ENCODE peak calls at places on chromosomes 3 and 15, in five cellular contexts. U is cardiac muscle cell, G is H1, D is heart left ventricle, W is thyroid gland. Z is an unnamed sample.

GRCh38 chr3:178588593-178588992 is 52.4 kb downstream of the KCNMB2 start:
- DNase-seq in D (no peak), G (no peak), W (no peak), U (no peak), Z (no peak)

GRCh38 chr3:181176610-181177009 is 187.1 kb upstream of the DNAJC19 start:
- DNase-seq in G (no peak), W (peak; percentile 73), U (peak; percentile 75), D (peak; percentile 63), Z (peak; percentile 79)

GRCh38 chr3:184359610-184360009 is 1.8 kb downstream of the CLCN2 start:
- DNase-seq in W (no peak), G (no peak), U (no peak), D (peak; percentile 29), Z (no peak)

GRCh38 chr3:35291837-35292236 is 347.5 kb upstream of the ARPP21 start:
- DNase-seq in W (no peak), U (no peak), G (no peak), D (no peak), Z (no peak)

GRCh38 chr15:22888120-22888859 is 49.8 kb downstream of the NIPA2 start:
- DNase-seq in G (no peak), W (no peak), D (no peak), U (no peak), Z (no peak)

GRCh38 chr3:138479355-138479964 is 45.0 kb downstream of the ESYT3 start:
- DNase-seq in D (no peak), W (peak; percentile 46), U (peak; percentile 72), G (no peak), Z (no peak)

GRCh38 chr3:139113231-139113749 is 68.6 kb upstream of the PRR23C start:
- DNase-seq in D (no peak), W (no peak), U (no peak), G (peak; percentile 45), Z (no peak)

GRCh38 chr3:45957606-45958005 is 14.3 kb downstream of the CXCR6 start:
- DNase-seq in U (no peak), W (peak; percentile 87), G (no peak), D (no peak), Z (no peak)

GRCh38 chr15:44286814-44287555 is 1.5 kb upstream of the GOLM2 start:
- DNase-seq in D (no peak), U (no peak), W (no peak), G (no peak), Z (no peak)

GRCh38 chr3:13371100-13372075 is 48.7 kb downstream of the NUP210 start:
- DNase-seq in U (no peak), G (no peak), W (no peak), D (no peak), Z (peak; percentile 34)

GRCh38 chr3:141386611-141387110 is 18.4 kb downstream of the ZBTB38 start:
- DNase-seq in U (no peak), G (no peak), D (no peak), W (no peak), Z (no peak)

GRCh38 chr15:31259562-31260252 is 66.9 kb upstream of the KLF13 start:
- DNase-seq in W (no peak), U (no peak), D (no peak), G (no peak), Z (no peak)

GRCh38 chr3:117563063-117563462 is 853.5 kb downstream of the TUSC7 start:
- DNase-seq in W (no peak), D (no peak), G (no peak), U (peak; percentile 36), Z (no peak)

GRCh38 chr3:128054363-128054762 is 2.1 kb downstream of the SEC61A1 start:
- DNase-seq in W (peak; percentile 64), U (no peak), G (no peak), D (no peak), Z (no peak)

GRCh38 chr3:45273681-45274515 is 47.8 kb upstream of the TMEM158 start:
- DNase-seq in W (no peak), G (no peak), D (no peak), U (no peak), Z (no peak)

GRCh38 chr3:126530171-126531050 is 6.5 kb downstream of the CHST13 start:
- DNase-seq in G (no peak), W (no peak), D (peak; percentile 65), U (no peak), Z (peak; percentile 36)

GRCh38 chr15:94327356-94327936 is 96.1 kb downstream of the MCTP2 start:
- DNase-seq in D (no peak), G (no peak), U (peak; percentile 45), W (no peak), Z (no peak)

GRCh38 chr3:159832024-159832423 is 156.6 kb upstream of the IL12A start:
- DNase-seq in W (no peak), U (no peak), D (no peak), G (no peak), Z (no peak)

GRCh38 chr3:11651900-11652299 is 8.2 kb upstream of the VGLL4 start:
- DNase-seq in U (peak; percentile 38), D (no peak), G (no peak), W (no peak), Z (no peak)

GRCh38 chr3:126965526-126966080 is 17.3 kb upstream of the PLXNA1 start:
- DNase-seq in W (no peak), G (no peak), U (no peak), D (no peak), Z (no peak)

GRCh38 chr15:23506762-23507161 is 58.7 kb upstream of the MKRN3 start:
- DNase-seq in G (no peak), D (no peak), U (no peak), W (no peak), Z (no peak)

GRCh38 chr3:13318626-13319470 is 101.3 kb downstream of the NUP210 start:
- DNase-seq in D (no peak), G (no peak), U (no peak), W (no peak), Z (no peak)

GRCh38 chr3:16841354-16841753 is 43.4 kb upstream of the PLCL2 start:
- DNase-seq in U (no peak), G (no peak), D (no peak), W (no peak), Z (no peak)

GRCh38 chr3:146160233-146160963 is 586 bp downstream of the PLOD2 start:
- DNase-seq in W (peak; percentile 76), U (peak; percentile 84), G (peak; percentile 71), D (peak; percentile 68), Z (peak; percentile 66)

GRCh38 chr3:129628169-129628522 is 21.7 kb upstream of the PLXND1 start:
- DNase-seq in W (no peak), U (no peak), G (no peak), D (no peak), Z (no peak)

GRCh38 chr3:129629011-129629410 is 22.5 kb upstream of the PLXND1 start:
- DNase-seq in W (no peak), G (no peak), D (no peak), U (no peak), Z (no peak)

GRCh38 chr3:129625071-129625874 is 18.8 kb upstream of the PLXND1 start:
- DNase-seq in W (no peak), U (no peak), D (no peak), G (peak; percentile 71), Z (no peak)

GRCh38 chr3:129627350-129628168 is 21.1 kb upstream of the PLXND1 start:
- DNase-seq in W (peak; percentile 78), G (peak; percentile 80), U (peak; percentile 78), D (peak; percentile 81), Z (peak; percentile 65)

DNA sequence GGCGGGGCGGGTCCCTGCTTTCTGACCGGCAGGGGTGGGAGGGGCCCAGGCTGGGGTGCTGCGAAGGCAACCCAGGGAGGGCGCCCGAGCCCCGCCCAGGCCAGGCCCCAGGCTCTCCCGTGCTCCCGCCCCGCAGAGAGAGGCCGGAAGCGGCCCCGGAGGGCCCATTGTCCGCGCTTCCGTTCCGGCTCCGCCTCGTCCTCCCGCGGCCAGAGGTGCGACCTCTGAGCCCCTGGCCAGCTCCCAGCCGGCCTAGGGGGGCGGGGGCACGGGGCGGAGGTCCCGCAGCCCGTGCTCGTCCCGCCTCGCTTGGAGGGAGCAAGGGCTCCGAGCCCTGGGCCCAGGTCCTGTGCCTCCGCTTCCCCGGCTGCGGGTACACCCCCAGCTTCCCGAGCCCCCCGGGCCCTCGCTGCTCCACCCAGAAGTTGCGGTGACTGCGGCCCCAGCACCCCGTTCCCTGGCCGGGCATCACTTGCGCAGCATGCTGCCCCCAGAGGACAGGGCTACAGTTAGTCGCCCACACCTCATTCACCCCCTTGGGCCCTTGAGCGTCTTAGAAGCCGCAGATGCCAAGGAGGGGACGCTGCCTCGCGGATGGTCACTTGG is 20.4 kb upstream of the PLXND1 start:
- DNase-seq in G (peak; percentile 87), W (peak; percentile 93), D (peak; percentile 98), U (peak; percentile 89), Z (peak; percentile 94)
- H3K27ac ChIP-seq in G (peak overlapping the region; percentile 8), W (peak overlapping the region; percentile 97), D (peak overlapping the region; percentile 100), U (peak overlapping the region; percentile 57), Z (peak overlapping the region; percentile 99)

DNA sequence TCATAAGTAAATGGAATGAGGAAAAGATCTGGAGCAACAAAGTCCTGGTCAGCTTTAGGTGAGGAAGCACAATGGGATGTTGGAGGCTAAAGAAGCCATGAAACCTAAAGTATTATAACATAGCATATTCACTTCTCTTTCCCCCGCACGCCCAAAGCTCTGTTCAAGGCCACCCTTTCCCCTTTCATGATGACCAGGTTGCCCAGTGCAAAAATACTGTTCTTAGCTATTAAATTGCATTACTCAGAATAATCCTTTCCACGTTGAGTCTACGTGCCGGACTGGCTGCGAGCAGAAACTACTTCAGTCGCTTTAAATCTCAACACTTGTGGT is 589 bp upstream of the MAPKBP1 start:
- DNase-seq in U (no peak), D (no peak), G (no peak), W (no peak), Z (no peak)
- H3K27me3 ChIP-seq in U (no peaks in the 10 kb centered on the region), D (no peaks in the 10 kb centered on the region), G (no peaks in the 10 kb centered on the region), W (no peaks in the 10 kb centered on the region), Z (no peaks in the 10 kb centered on the region)

GRCh38 chr3:111723293-111723963 is 128.3 kb upstream of the ZBED2 start:
- DNase-seq in W (no peak), D (no peak), U (no peak), G (no peak), Z (no peak)
- H3K27ac ChIP-seq in W (no peak overlapping the region), D (no peak overlapping the region), U (no peak overlapping the region), G (no peak overlapping the region), Z (no peak overlapping the region)

DNA sequence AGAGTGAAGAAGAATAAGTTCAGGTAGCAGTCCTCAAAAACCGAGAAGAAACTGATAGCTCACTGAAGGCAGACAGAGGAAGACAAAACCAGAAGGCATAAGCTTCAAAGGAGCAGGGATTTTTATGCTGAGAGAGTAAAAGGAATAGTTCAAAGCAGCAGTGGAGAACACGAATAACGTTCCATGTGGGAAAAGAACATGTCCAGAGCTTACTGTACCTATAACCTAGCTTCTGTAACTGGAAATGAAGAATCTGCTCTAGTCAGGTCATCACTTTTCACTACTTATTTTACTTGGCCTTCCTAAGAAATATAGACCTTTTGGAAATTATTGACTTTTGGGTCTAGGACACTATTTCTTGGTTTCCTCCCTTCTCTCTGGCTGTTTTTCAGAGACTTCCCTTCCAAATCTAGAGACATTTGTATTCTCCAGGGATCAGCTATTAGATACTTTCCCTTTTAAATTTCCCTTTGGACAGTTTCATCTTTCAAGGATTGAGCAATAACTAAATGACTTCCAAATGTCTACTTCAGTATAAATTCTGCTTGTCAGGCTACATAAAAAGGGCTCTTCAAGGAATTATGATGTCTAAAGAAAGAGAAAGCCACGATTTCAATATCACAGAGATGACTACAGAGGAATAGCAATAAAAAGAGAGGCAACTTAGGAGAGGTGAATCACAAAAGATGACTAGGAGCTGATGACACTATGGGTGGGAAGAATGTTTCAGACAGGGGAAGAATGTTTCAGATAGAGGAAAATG is 46.7 kb downstream of the UBE3A start:
- DNase-seq in W (no peak), U (no peak), D (no peak), G (no peak), Z (no peak)
- H3K27me3 ChIP-seq in W (no peaks in the 10 kb centered on the region), U (no peaks in the 10 kb centered on the region), D (no peaks in the 10 kb centered on the region), G (no peaks in the 10 kb centered on the region), Z (no peaks in the 10 kb centered on the region)